ENCODE peak calls at places on chromosomes 6 and 20, in eight cellular contexts. One of them, this sample, is unnamed.

GRCh38 chr6:139369568-139370046 is 4.8 kb downstream of the CITED2 start:
- DNase-seq in endothelial cell: no peak
- DNase-seq in NCI-H1092 treated with DMSO at 0.1 percent for 48 hours: peak
- DNase-seq in B cell: peak
- DNase-seq in stimulated activated CD8-positive, alpha-beta memory T cell treated with anti-CD3 and anti-CD28 coated beads, Interleukin-4, amount 100 ng/mL, for 24 hours: no peak
- DNase-seq in left lung: no peak
- DNase-seq in naive B cell: peak
- DNase-seq in psoas muscle: no peak
- DNase-seq in this sample: peak

GRCh38 chr20:21315138-21315537 is 12.0 kb downstream of the XRN2 start:
- DNase-seq in psoas muscle: no peak
- DNase-seq in left lung: no peak
- DNase-seq in B cell: no peak
- DNase-seq in stimulated activated CD8-positive, alpha-beta memory T cell treated with anti-CD3 and anti-CD28 coated beads, Interleukin-4, amount 100 ng/mL, for 24 hours: no peak
- DNase-seq in naive B cell: peak
- DNase-seq in endothelial cell: no peak
- DNase-seq in NCI-H1092 treated with DMSO at 0.1 percent for 48 hours: no peak
- DNase-seq in this sample: no peak

GRCh38 chr6:113642714-113643442 is 214.3 kb upstream of the MARCKS start:
- DNase-seq in stimulated activated CD8-positive, alpha-beta memory T cell treated with anti-CD3 and anti-CD28 coated beads, Interleukin-4, amount 100 ng/mL, for 24 hours: no peak
- DNase-seq in NCI-H1092 treated with DMSO at 0.1 percent for 48 hours: peak
- DNase-seq in left lung: peak
- DNase-seq in psoas muscle: no peak
- DNase-seq in naive B cell: no peak
- DNase-seq in endothelial cell: no peak
- DNase-seq in B cell: no peak
- DNase-seq in this sample: peak

GRCh38 chr6:107784669-107785068 is 39.4 kb downstream of the SCML4 start:
- DNase-seq in left lung: no peak
- DNase-seq in endothelial cell: no peak
- DNase-seq in NCI-H1092 treated with DMSO at 0.1 percent for 48 hours: no peak
- DNase-seq in naive B cell: no peak
- DNase-seq in B cell: no peak
- DNase-seq in stimulated activated CD8-positive, alpha-beta memory T cell treated with anti-CD3 and anti-CD28 coated beads, Interleukin-4, amount 100 ng/mL, for 24 hours: peak
- DNase-seq in psoas muscle: no peak
- DNase-seq in this sample: no peak

GRCh38 chr6:654136-654535 is 2.8 kb downstream of the HUS1B start:
- DNase-seq in stimulated activated CD8-positive, alpha-beta memory T cell treated with anti-CD3 and anti-CD28 coated beads, Interleukin-4, amount 100 ng/mL, for 24 hours: no peak
- DNase-seq in NCI-H1092 treated with DMSO at 0.1 percent for 48 hours: no peak
- DNase-seq in endothelial cell: no peak
- DNase-seq in B cell: no peak
- DNase-seq in left lung: no peak
- DNase-seq in psoas muscle: no peak
- DNase-seq in naive B cell: no peak
- DNase-seq in this sample: no peak

GRCh38 chr20:25686081-25687077 is 10.3 kb downstream of the ZNF337 start:
- DNase-seq in psoas muscle: peak
- DNase-seq in NCI-H1092 treated with DMSO at 0.1 percent for 48 hours: no peak
- DNase-seq in naive B cell: no peak
- DNase-seq in stimulated activated CD8-positive, alpha-beta memory T cell treated with anti-CD3 and anti-CD28 coated beads, Interleukin-4, amount 100 ng/mL, for 24 hours: no peak
- DNase-seq in left lung: no peak
- DNase-seq in endothelial cell: no peak
- DNase-seq in B cell: no peak
- DNase-seq in this sample: no peak

GRCh38 chr20:24587384-24588046 is 118.1 kb downstream of the SYNDIG1 start:
- DNase-seq in stimulated activated CD8-positive, alpha-beta memory T cell treated with anti-CD3 and anti-CD28 coated beads, Interleukin-4, amount 100 ng/mL, for 24 hours: no peak
- DNase-seq in NCI-H1092 treated with DMSO at 0.1 percent for 48 hours: peak
- DNase-seq in B cell: no peak
- DNase-seq in endothelial cell: no peak
- DNase-seq in naive B cell: no peak
- DNase-seq in psoas muscle: no peak
- DNase-seq in left lung: no peak
- DNase-seq in this sample: no peak

GRCh38 chr6:11346516-11346915 is 114.0 kb upstream of the NEDD9 start:
- DNase-seq in endothelial cell: no peak
- DNase-seq in naive B cell: no peak
- DNase-seq in B cell: no peak
- DNase-seq in psoas muscle: no peak
- DNase-seq in stimulated activated CD8-positive, alpha-beta memory T cell treated with anti-CD3 and anti-CD28 coated beads, Interleukin-4, amount 100 ng/mL, for 24 hours: no peak
- DNase-seq in NCI-H1092 treated with DMSO at 0.1 percent for 48 hours: no peak
- DNase-seq in left lung: no peak
- DNase-seq in this sample: no peak

GRCh38 chr6:11197846-11198245 is 34.6 kb downstream of the NEDD9 start:
- DNase-seq in psoas muscle: no peak
- DNase-seq in naive B cell: no peak
- DNase-seq in NCI-H1092 treated with DMSO at 0.1 percent for 48 hours: no peak
- DNase-seq in left lung: no peak
- DNase-seq in stimulated activated CD8-positive, alpha-beta memory T cell treated with anti-CD3 and anti-CD28 coated beads, Interleukin-4, amount 100 ng/mL, for 24 hours: no peak
- DNase-seq in endothelial cell: no peak
- DNase-seq in B cell: no peak
- DNase-seq in this sample: no peak

GRCh38 chr20:25250508-25250907 is 2.6 kb downstream of the PYGB start:
- DNase-seq in psoas muscle: no peak
- DNase-seq in left lung: no peak
- DNase-seq in NCI-H1092 treated with DMSO at 0.1 percent for 48 hours: no peak
- DNase-seq in B cell: no peak
- DNase-seq in naive B cell: no peak
- DNase-seq in endothelial cell: no peak
- DNase-seq in stimulated activated CD8-positive, alpha-beta memory T cell treated with anti-CD3 and anti-CD28 coated beads, Interleukin-4, amount 100 ng/mL, for 24 hours: no peak
- DNase-seq in this sample: no peak

GRCh38 chr20:59805266-59805665 is 128.2 kb downstream of the SYCP2 start:
- DNase-seq in left lung: no peak
- DNase-seq in endothelial cell: no peak
- DNase-seq in stimulated activated CD8-positive, alpha-beta memory T cell treated with anti-CD3 and anti-CD28 coated beads, Interleukin-4, amount 100 ng/mL, for 24 hours: no peak
- DNase-seq in B cell: no peak
- DNase-seq in naive B cell: no peak
- DNase-seq in NCI-H1092 treated with DMSO at 0.1 percent for 48 hours: no peak
- DNase-seq in psoas muscle: no peak
- DNase-seq in this sample: no peak